ENCODE peak calls at places on chromosomes 2 and 18, in nine cellular contexts. V is CD4-positive, alpha-beta T cell; L is stromal cell of bone marrow; H is RWPE1; J is ELR; N is body of pancreas; W is CD4-positive, CD25-positive, alpha-beta regulatory T cell; Z is fibroblast of lung; A is activated gamma-delta T cell treated with anti-CD3 and anti-CD28 coated beads, Interleukin-2, amount 50 U/mL, for 16 hours. T is an unnamed sample.

GRCh38 chr2:25491966-25492532 is 150.3 kb upstream of the DNMT3A start:
- DNase-seq in V (no peak), A (no peak), L (peak; percentile 47), H (no peak), J (peak; percentile 47), Z (peak; percentile 82), W (no peak), N (no peak), T (no peak)

GRCh38 chr2:136225950-136226835 is 108.2 kb upstream of the CXCR4 start:
- DNase-seq in H (no peak), J (no peak), Z (no peak), W (peak; percentile 13), N (no peak), V (peak; percentile 41), L (no peak), A (peak; percentile 26), T (no peak)

GRCh38 chr2:74659462-74659861 is 5.4 kb downstream of the SEMA4F start:
- DNase-seq in H (no peak), N (no peak), V (no peak), J (peak; percentile 34), Z (no peak), W (no peak), L (no peak), A (no peak), T (no peak)

GRCh38 chr2:29920130-29920577 is 1.2 kb downstream of the ALK start:
- DNase-seq in Z (peak; percentile 60), H (peak; percentile 42), J (peak; percentile 17), N (peak; percentile 69), V (peak; percentile 28), L (no peak), A (peak; percentile 2), W (peak; percentile 22), T (peak; percentile 55)

GRCh38 chr2:88697361-88698026 is 6.0 kb downstream of the RPIA start:
- DNase-seq in Z (no peak), J (no peak), H (no peak), A (no peak), N (no peak), L (no peak), W (peak; percentile 19), V (no peak), T (no peak)

GRCh38 chr18:9594782-9595181 is 19.6 kb downstream of the PPP4R1 start:
- DNase-seq in J (peak; percentile 61), Z (peak; percentile 21), H (peak; percentile 53), A (no peak), L (no peak), W (no peak), V (no peak), N (no peak), T (no peak)

GRCh38 chr18:63681449-63682381 is 20.0 kb upstream of the SERPINB3 start:
- DNase-seq in Z (no peak), V (no peak), H (no peak), W (no peak), A (no peak), N (no peak), J (no peak), L (no peak), T (no peak)

GRCh38 chr2:190854726-190855125 is 25.9 kb upstream of the GLS start:
- DNase-seq in N (no peak), L (no peak), W (no peak), V (no peak), Z (no peak), J (no peak), A (no peak), H (no peak), T (no peak)

GRCh38 chr2:79511320-79511951 is 1.4 kb upstream of the CTNNA2 start:
- DNase-seq in N (peak; percentile 68), A (no peak), W (no peak), V (no peak), J (peak; percentile 55), L (peak; percentile 13), H (peak; percentile 20), Z (peak; percentile 62), T (no peak)

GRCh38 chr2:16005819-16006536 is 65.6 kb downstream of the MYCN start:
- DNase-seq in J (peak; percentile 1), W (no peak), A (no peak), H (peak; percentile 46), L (no peak), V (no peak), N (no peak), Z (no peak), T (peak; percentile 99)

GRCh38 chr18:26480897-26481795 is 67.2 kb downstream of the KCTD1 start:
- DNase-seq in W (no peak), L (peak; percentile 54), A (no peak), Z (peak; percentile 99), H (peak; percentile 89), J (peak; percentile 99), N (no peak), V (no peak), T (no peak)

GRCh38 chr18:44796505-44797198 is 116.0 kb downstream of the SETBP1 start:
- DNase-seq in Z (no peak), N (no peak), L (no peak), A (no peak), W (no peak), H (no peak), V (no peak), J (no peak), T (no peak)

GRCh38 chr2:233551491-233551890 is 15.1 kb downstream of the USP40 start:
- DNase-seq in Z (no peak), A (no peak), N (no peak), L (no peak), H (no peak), V (no peak), J (no peak), W (no peak), T (no peak)

GRCh38 chr2:144217853-144218633 is 301.9 kb downstream of the ZEB2 start:
- DNase-seq in L (no peak), V (no peak), W (no peak), J (no peak), A (no peak), N (no peak), H (no peak), Z (peak; percentile 30), T (no peak)

GRCh38 chr2:109021895-109022300 is 32.9 kb upstream of the EDAR start:
- DNase-seq in W (no peak), N (no peak), V (no peak), L (no peak), J (no peak), A (no peak), Z (no peak), H (no peak), T (no peak)

GRCh38 chr2:160970052-160970846 is 190.0 kb upstream of the TANK start:
- DNase-seq in L (peak; percentile 70), N (peak; percentile 39), W (no peak), V (no peak), H (peak; percentile 72), Z (peak; percentile 78), J (peak; percentile 80), A (no peak), T (peak; percentile 33)

GRCh38 chr2:57434952-57435351 is 611.7 kb upstream of the VRK2 start:
- DNase-seq in V (no peak), Z (peak; percentile 2), A (no peak), N (no peak), H (no peak), J (peak; percentile 60), W (no peak), L (no peak), T (no peak)

GRCh38 chr2:3692375-3692774 is 11.0 kb upstream of the DCDC2C start:
- DNase-seq in A (no peak), J (peak; percentile 21), N (no peak), L (peak; percentile 0), W (no peak), Z (no peak), V (no peak), H (peak; percentile 42), T (no peak)

GRCh38 chr2:66528974-66529724 is 94.2 kb downstream of the MEIS1 start:
- DNase-seq in W (no peak), J (no peak), L (no peak), N (no peak), Z (no peak), V (no peak), A (no peak), H (no peak), T (no peak)

GRCh38 chr2:127208313-127208712 is 11.8 kb downstream of the CYP27C1 start:
- DNase-seq in A (no peak), J (no peak), V (no peak), Z (peak; percentile 62), L (no peak), N (no peak), W (no peak), H (no peak), T (peak; percentile 56)

GRCh38 chr2:86237172-86237571 is 37.9 kb downstream of the MRPL35 start:
- DNase-seq in W (no peak), J (no peak), H (no peak), N (no peak), L (no peak), V (no peak), Z (no peak), A (no peak), T (no peak)

GRCh38 chr2:71611781-71612545 is 158.6 kb downstream of the DYSF start:
- DNase-seq in W (no peak), H (no peak), Z (no peak), J (no peak), A (no peak), V (no peak), L (no peak), N (peak; percentile 3), T (no peak)

GRCh38 chr18:8994603-8995002 is 107.9 kb upstream of the NDUFV2 start:
- DNase-seq in A (no peak), J (peak; percentile 46), L (no peak), Z (peak; percentile 51), V (no peak), N (no peak), W (no peak), H (no peak), T (no peak)

GRCh38 chr18:33184178-33184577 is 256.3 kb downstream of the CCDC178 start:
- DNase-seq in J (no peak), A (no peak), N (no peak), Z (peak; percentile 11), V (no peak), W (no peak), H (no peak), L (no peak), T (no peak)

GRCh38 chr2:19098467-19099160 is 259.8 kb downstream of the OSR1 start:
- DNase-seq in Z (peak; percentile 43), V (no peak), A (no peak), L (no peak), N (no peak), W (no peak), H (no peak), J (no peak), T (no peak)

GRCh38 chr2:148122788-148123187 is 101.9 kb downstream of the MBD5 start:
- DNase-seq in L (peak; percentile 43), Z (peak; percentile 69), A (no peak), W (no peak), J (peak; percentile 71), H (peak; percentile 34), V (no peak), N (no peak), T (no peak)

GRCh38 chr2:5479265-5479928 is 212.8 kb upstream of the SOX11 start:
- DNase-seq in L (no peak), A (no peak), J (no peak), N (no peak), H (no peak), Z (no peak), V (no peak), W (no peak), T (no peak)